ENCODE peak calls at places on chromosomes 16 and 17, in five cellular contexts. C is CD4-positive, CD25-positive, alpha-beta regulatory T cell; Y is ovary; B is fibroblast of the conjunctiva; L is NCI-H1694. W is an unnamed sample.

GRCh38 chr17:69822314-69822875 is 252.6 kb upstream of the KCNJ16 start:
- DNase-seq in C (no peak), Y (no peak), B (no peak), L (no peak), W (no peak)

GRCh38 chr16:55662641-55663040 is 6.9 kb downstream of the SLC6A2 start:
- DNase-seq in C (no peak), Y (no peak), B (peak; percentile 79), L (peak; percentile 75), W (no peak)

GRCh38 chr17:80718428-80718827 is 173.8 kb downstream of the RPTOR start:
- DNase-seq in C (no peak), Y (no peak), B (no peak), L (no peak), W (no peak)

GRCh38 chr16:47387026-47387734 is 73.7 kb downstream of the ITFG1 start:
- DNase-seq in C (no peak), Y (no peak), B (no peak), L (no peak), W (no peak)

GRCh38 chr16:10080031-10080772 is 102.0 kb downstream of the GRIN2A start:
- DNase-seq in C (no peak), Y (no peak), B (peak; percentile 59), L (no peak), W (peak; percentile 97)

GRCh38 chr16:11587643-11588247 is 1.0 kb upstream of the LITAF start:
- DNase-seq in C (no peak), Y (no peak), B (no peak), L (no peak), W (peak; percentile 17)

GRCh38 chr16:86549893-86550190 is 5.2 kb downstream of the MTHFSD start:
- DNase-seq in C (no peak), Y (no peak), B (no peak), L (no peak), W (no peak)

GRCh38 chr17:47733047-47733413 is at the start of gene TBX21:
- DNase-seq in C (peak; percentile 95), Y (no peak), B (no peak), L (peak; percentile 68), W (peak; percentile 25)

GRCh38 chr17:17609121-17609520 is 17.6 kb upstream of the PEMT start:
- DNase-seq in C (peak; percentile 16), Y (no peak), B (no peak), L (no peak), W (no peak)

GRCh38 chr17:41413353-41413752 is 11.0 kb downstream of the KRT37 start:
- DNase-seq in C (no peak), Y (no peak), B (no peak), L (no peak), W (no peak)

GRCh38 chr17:60656499-60656898 is 21.2 kb upstream of the BCAS3 start:
- DNase-seq in C (no peak), Y (no peak), B (no peak), L (no peak), W (no peak)

GRCh38 chr16:14553447-14553846 is 76.6 kb downstream of the PARN start:
- DNase-seq in C (no peak), Y (no peak), B (no peak), L (no peak), W (no peak)

GRCh38 chr16:65572156-65572555 is 450.3 kb upstream of the CDH11 start:
- DNase-seq in C (no peak), Y (no peak), B (peak; percentile 18), L (no peak), W (no peak)

GRCh38 chr16:22007509-22008214 is at the start of gene MOSMO:
- DNase-seq in C (peak; percentile 73), Y (peak; percentile 76), B (no peak), L (no peak), W (peak; percentile 69)

GRCh38 chr16:48003226-48003907 is 152.4 kb downstream of the ABCC12 start:
- DNase-seq in C (no peak), Y (no peak), B (peak; percentile 1), L (no peak), W (no peak)

GRCh38 chr16:19137201-19137601 is 23.4 kb downstream of the ITPRIPL2 start:
- DNase-seq in C (no peak), Y (no peak), B (no peak), L (no peak), W (no peak)

GRCh38 chr17:57954421-57955182 is 610 bp downstream of the CUEDC1 start:
- DNase-seq in C (no peak), Y (peak; percentile 70), B (no peak), L (peak; percentile 37), W (peak; percentile 63)

GRCh38 chr17:40362696-40363479 is 1.6 kb downstream of the GJD3 start:
- DNase-seq in C (peak; percentile 90), Y (no peak), B (peak; percentile 47), L (peak; percentile 56), W (peak; percentile 51)

GRCh38 chr17:48558057-48558456 is 13.1 kb upstream of the HOXB2 start:
- DNase-seq in C (no peak), Y (no peak), B (no peak), L (no peak), W (no peak)

GRCh38 chr16:67169642-67170167 is 633 bp upstream of the NOL3 start:
- DNase-seq in C (peak; percentile 44), Y (peak; percentile 77), B (no peak), L (peak; percentile 56), W (peak; percentile 81)

W was measured in cerebellar cortex.